ENCODE peak calls at places on chromosomes 4 and X, in four cellular contexts. B, K, M and J are unnamed samples.

GRCh38 chrX:47634871-47635575 is 5.3 kb upstream of the CFP start:
- DNase-seq in M (no peak), B (no peak), K (no peak), J (no peak)

GRCh38 chr4:140013088-140013487 is 140.9 kb downstream of the MAML3 start:
- DNase-seq in B (no peak), K (no peak), M (no peak), J (no peak)

GRCh38 chrX:6163761-6164160 is 64.9 kb downstream of the NLGN4X start:
- DNase-seq in B (no peak), K (no peak), M (no peak), J (no peak)

GRCh38 chr4:101294591-101294990 is 52.7 kb downstream of the PPP3CA start:
- DNase-seq in K (no peak), B (no peak), M (no peak), J (no peak)

GRCh38 chr4:74189331-74190043 is 31.6 kb downstream of the MTHFD2L start:
- DNase-seq in K (peak; percentile 70), M (no peak), B (peak; percentile 76), J (no peak)

GRCh38 chr4:87067120-87067885 is 132.5 kb downstream of the AFF1 start:
- DNase-seq in B (no peak), M (no peak), K (no peak), J (no peak)

GRCh38 chrX:11290673-11291072 is 2.5 kb upstream of the AMELX start:
- DNase-seq in B (no peak), M (no peak), K (no peak), J (no peak)

GRCh38 chrX:17836830-17837229 is 24.3 kb downstream of the RAI2 start:
- DNase-seq in B (no peak), K (no peak), M (no peak), J (no peak)

GRCh38 chrX:75968293-75968692 is 183.2 kb upstream of the MAGEE2 start:
- DNase-seq in K (no peak), M (peak; percentile 42), B (no peak), J (no peak)

GRCh38 chrX:53093748-53094583 is at the start of gene KANTR:
- DNase-seq in M (peak; percentile 84), K (peak; percentile 94), B (peak; percentile 94), J (peak; percentile 69)

GRCh38 chr4:70544279-70544870 is 26.0 kb downstream of the AMTN start:
- DNase-seq in K (peak; percentile 39), M (no peak), B (peak; percentile 30), J (no peak)

GRCh38 chrX:125298871-125299270 is 20.8 kb upstream of the TEX13C start:
- DNase-seq in B (no peak), M (no peak), K (no peak), J (no peak)

GRCh38 chr4:153257151-153257620 is 52.9 kb downstream of the TRIM2 start:
- DNase-seq in M (no peak), K (no peak), B (peak; percentile 57), J (peak; percentile 15)

GRCh38 chr4:37981844-37982720 is 21.9 kb downstream of the PTTG2 start:
- DNase-seq in B (peak; percentile 29), K (peak; percentile 57), M (no peak), J (no peak)

GRCh38 chrX:115330498-115331138 is 41.1 kb downstream of the LUZP4 start:
- DNase-seq in B (peak; percentile 79), K (peak; percentile 11), M (no peak), J (peak; percentile 8)

GRCh38 chr4:100497729-100498250 is 20.0 kb downstream of the EMCN start:
- DNase-seq in M (no peak), K (no peak), B (no peak), J (no peak)

GRCh38 chrX:123976671-123977316 is 15.3 kb downstream of the STAG2 start:
- DNase-seq in K (peak; percentile 9), B (peak; percentile 62), M (no peak), J (no peak)

GRCh38 chrX:63275127-63275526 is 76.0 kb downstream of the SPIN4 start:
- DNase-seq in M (no peak), B (peak; percentile 6), K (peak; percentile 7), J (no peak)

GRCh38 chr4:143382539-143382938 is 45.9 kb downstream of the GAB1 start:
- DNase-seq in B (peak; percentile 64), K (no peak), M (no peak), J (no peak)

GRCh38 chr4:103364066-103364465 is 165.9 kb upstream of the CENPE start:
- DNase-seq in K (no peak), M (no peak), B (no peak), J (no peak)

GRCh38 chrX:46961574-46962279 is 49.5 kb downstream of the JADE3 start:
- DNase-seq in K (peak; percentile 57), M (no peak), B (no peak), J (no peak)

GRCh38 chr4:156642161-156642560 is 329.4 kb downstream of the PDGFC start:
- DNase-seq in M (no peak), K (no peak), B (no peak), J (no peak)

GRCh38 chr4:76989391-76990061 is 40.0 kb downstream of the SEPTIN11 start:
- DNase-seq in B (no peak), M (no peak), K (no peak), J (no peak)

GRCh38 chr4:76987153-76987562 is 37.6 kb downstream of the SEPTIN11 start:
- DNase-seq in K (no peak), B (peak; percentile 95), M (peak; percentile 27), J (no peak)

GRCh38 chr4:76993787-76994641 is 44.5 kb downstream of the SEPTIN11 start:
- DNase-seq in M (no peak), K (peak; percentile 76), B (no peak), J (peak; percentile 64)

GRCh38 chr4:76987685-76988084 is 38.1 kb downstream of the SEPTIN11 start:
- DNase-seq in K (no peak), M (no peak), B (no peak), J (no peak)

DNA sequence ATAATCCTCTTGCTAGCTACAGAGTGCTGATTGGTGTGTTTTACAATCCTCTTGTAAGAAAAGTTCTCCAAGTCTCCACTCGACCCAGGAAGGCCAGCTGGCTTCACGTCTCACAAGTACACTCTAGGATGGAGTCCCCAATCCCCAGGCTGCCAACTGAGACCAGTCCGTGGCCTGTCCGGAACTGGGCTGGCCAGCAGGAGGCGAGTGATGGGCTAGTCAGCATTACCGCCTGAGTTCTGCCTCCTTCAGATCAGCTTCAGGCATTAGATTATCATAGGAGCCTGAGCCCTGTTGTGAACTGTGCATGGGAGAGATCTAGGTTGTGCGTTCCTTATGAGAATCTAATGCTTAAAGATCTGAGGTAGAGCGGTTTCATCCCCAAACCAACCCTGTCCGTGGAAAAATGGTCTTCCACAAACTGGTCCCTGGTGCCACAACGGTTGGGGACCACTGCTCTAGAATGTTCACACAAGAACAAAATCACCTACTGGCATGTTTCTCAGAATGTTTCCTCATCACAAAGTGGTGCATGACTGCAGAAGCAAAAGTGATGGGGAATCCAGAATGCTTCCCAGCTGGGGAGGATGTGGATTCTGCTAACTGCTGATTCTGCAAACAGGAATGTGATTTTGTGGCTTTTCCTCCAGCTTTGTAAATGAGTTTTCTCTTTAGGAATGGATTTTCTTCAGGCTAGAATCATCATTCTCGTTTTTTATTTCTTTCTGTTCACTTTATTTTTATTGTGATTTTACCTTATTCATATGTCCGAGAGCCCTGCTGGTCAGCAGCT is 40.9 kb downstream of the SEPTIN11 start:
- DNase-seq in M (no peak), B (peak; percentile 76), K (no peak), J (no peak)
- H3K4me3 ChIP-seq in M (no peak overlapping the region), B (no peak overlapping the region), K (no peak overlapping the region), J (no peak overlapping the region)

DNA sequence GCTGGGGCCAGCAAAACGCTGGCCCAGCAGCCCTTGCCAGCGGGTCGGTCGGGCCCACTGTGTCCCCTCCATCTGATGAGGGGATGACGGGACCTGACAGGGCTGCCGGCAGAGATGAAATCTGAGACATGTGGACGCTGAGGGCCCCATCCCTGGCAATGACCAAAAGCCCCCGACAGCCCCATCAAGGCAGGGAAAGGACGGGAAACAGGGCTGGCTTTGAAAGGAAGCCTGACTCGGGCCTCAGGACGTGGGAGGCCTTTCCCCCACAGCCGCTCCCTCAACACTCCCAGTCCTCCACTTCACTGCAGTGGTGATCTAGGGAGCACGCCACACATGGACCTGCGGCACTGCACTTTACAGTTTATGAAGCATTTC is 202.4 kb downstream of the AFAP1 start:
- DNase-seq in M (no peak), B (no peak), K (no peak), J (no peak)
- TF ChIP-seq CTCF in M (no peak), B (no peak), K (no peak), J (no peak)

GRCh38 chr4:185656467-185656890 is 121.2 kb upstream of the PDLIM3 start:
- DNase-seq in K (no peak), B (peak; percentile 74), M (peak; percentile 60), J (no peak)
- H3K4me3 ChIP-seq in K (no peak overlapping the region), B (peak overlapping the region; percentile 36), M (peak overlapping the region; percentile 44), J (no peak overlapping the region)

DNA sequence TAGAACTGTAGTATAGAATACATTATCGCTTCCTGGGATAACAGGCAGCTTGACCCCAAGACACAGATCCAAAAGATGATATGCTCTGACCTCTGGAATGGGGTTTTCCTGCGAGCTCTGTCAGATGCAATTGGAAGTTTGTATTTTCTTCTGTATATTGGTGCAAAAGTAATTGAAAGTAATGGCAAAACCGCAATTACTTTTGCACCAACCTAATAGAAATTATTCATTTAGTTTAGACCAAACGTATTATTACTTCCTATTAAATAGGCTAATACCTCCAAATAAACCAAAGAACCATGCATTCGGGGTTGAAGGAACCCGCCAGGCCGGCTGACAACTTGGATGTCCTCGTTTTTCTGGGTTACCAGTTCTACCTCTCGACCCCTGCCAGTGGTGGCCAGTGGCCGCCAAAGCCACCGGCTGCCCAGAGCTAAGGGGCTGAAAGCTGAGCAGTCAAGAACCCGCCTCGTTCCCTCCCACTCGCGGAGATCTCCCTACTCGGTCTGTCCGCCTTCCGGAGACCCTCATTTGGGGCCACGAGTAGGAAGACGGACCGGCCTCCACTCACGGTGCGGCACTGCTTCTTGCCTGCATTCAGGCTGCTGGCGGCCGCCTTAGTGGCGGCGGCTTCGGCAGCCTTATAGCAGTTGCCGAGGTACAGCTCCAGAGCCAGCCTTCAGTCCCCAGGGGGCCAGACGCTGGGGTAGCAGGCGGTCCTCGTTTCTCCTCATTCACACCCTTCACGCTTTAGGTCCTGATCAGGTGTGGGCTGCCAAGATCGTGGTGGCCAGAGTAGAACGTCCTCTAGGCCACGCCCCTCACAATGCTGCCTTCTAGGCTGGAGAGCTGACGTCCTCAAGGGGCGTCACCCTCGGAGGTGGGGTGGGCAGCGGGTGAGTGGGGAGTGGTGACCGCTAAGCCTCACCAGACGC is 121.9 kb downstream of the RBMX2 start:
- DNase-seq in B (peak; percentile 2), M (peak; percentile 46), K (no peak), J (no peak)
- TF ChIP-seq CTCF in B (no peak), M (no peak), K (no peak), J (no peak)